ENCODE peak calls at places on chromosomes 4 and X, in seven cellular contexts. A is HCT116, I is HepG2, L is A549, Q is K562, M is HL-60, U is SK-N-SH. J is an unnamed sample.

GRCh38 chrX:96052078-96052477 is 632.6 kb upstream of the DIAPH2 start:
- DNase-seq in A (no peak), I (no peak), L (no peak), Q (no peak), M (no peak), U (no peak), J (no peak)

GRCh38 chr4:15636818-15637217 is 18.3 kb downstream of the FBXL5 start:
- DNase-seq in A (no peak), I (no peak), L (no peak), Q (no peak), M (no peak), U (no peak), J (no peak)

GRCh38 chr4:15303052-15303641 is 124.7 kb upstream of the C1QTNF7 start:
- DNase-seq in A (no peak), I (peak; percentile 64), L (peak; percentile 11), Q (no peak), M (no peak), U (no peak), J (peak; percentile 33)

GRCh38 chr4:163988921-163989320 is 494.4 kb downstream of the TMA16 start:
- DNase-seq in A (no peak), I (no peak), L (no peak), Q (no peak), M (no peak), U (no peak), J (no peak)

GRCh38 chr4:53505947-53506346 is 85.3 kb downstream of the LNX1 start:
- DNase-seq in A (no peak), I (no peak), L (no peak), Q (no peak), M (no peak), U (no peak), J (no peak)

GRCh38 chrX:53126377-53126776 is 32.4 kb downstream of the KANTR start:
- DNase-seq in A (no peak), I (no peak), L (no peak), Q (no peak), M (no peak), U (no peak), J (no peak)

GRCh38 chr4:31045724-31046318 is 325.7 kb downstream of the PCDH7 start:
- DNase-seq in A (no peak), I (no peak), L (no peak), Q (no peak), M (no peak), U (no peak), J (no peak)

GRCh38 chr4:113020966-113021365 is 28.5 kb upstream of the ANK2 start:
- DNase-seq in A (no peak), I (no peak), L (no peak), Q (no peak), M (no peak), U (no peak), J (no peak)

GRCh38 chr4:56681158-56681848 is at the start of gene HOPX:
- DNase-seq in A (no peak), I (no peak), L (no peak), Q (no peak), M (peak; percentile 32), U (no peak), J (no peak)

GRCh38 chrX:15059488-15059887 is 186.3 kb downstream of the MOSPD2 start:
- DNase-seq in A (no peak), I (no peak), L (no peak), Q (no peak), M (no peak), U (no peak), J (no peak)

GRCh38 chr4:148795156-148795864 is 353.1 kb upstream of the NR3C2 start:
- DNase-seq in A (no peak), I (no peak), L (no peak), Q (no peak), M (no peak), U (no peak), J (no peak)

GRCh38 chrX:46770817-46771163 is 11.9 kb upstream of the SLC9A7 start:
- DNase-seq in A (no peak), I (no peak), L (no peak), Q (no peak), M (no peak), U (no peak), J (no peak)

GRCh38 chr4:128571747-128572146 is 237.8 kb upstream of the JADE1 start:
- DNase-seq in A (peak; percentile 13), I (no peak), L (peak; percentile 70), Q (no peak), M (no peak), U (no peak), J (no peak)

GRCh38 chr4:175435437-175435836 is 376.6 kb downstream of the GPM6A start:
- DNase-seq in A (no peak), I (no peak), L (no peak), Q (no peak), M (no peak), U (peak; percentile 37), J (no peak)

GRCh38 chr4:55124337-55125076 is 888 bp downstream of the KDR start:
- DNase-seq in A (no peak), I (no peak), L (no peak), Q (no peak), M (no peak), U (no peak), J (no peak)

GRCh38 chr4:159444668-159445067 is 341.8 kb downstream of the RAPGEF2 start:
- DNase-seq in A (no peak), I (no peak), L (no peak), Q (no peak), M (no peak), U (no peak), J (no peak)

GRCh38 chr4:74433043-74433442 is 11.9 kb upstream of the AREG start:
- DNase-seq in A (no peak), I (no peak), L (no peak), Q (no peak), M (no peak), U (no peak), J (no peak)

GRCh38 chr4:123446791-123447474 is 50.3 kb downstream of the SPRY1 start:
- DNase-seq in A (no peak), I (peak; percentile 71), L (no peak), Q (no peak), M (no peak), U (no peak), J (no peak)

GRCh38 chr4:124097447-124097846 is 615.1 kb downstream of the ANKRD50 start:
- DNase-seq in A (no peak), I (peak; percentile 1), L (no peak), Q (no peak), M (no peak), U (no peak), J (no peak)

GRCh38 chr4:76108467-76109181 is 34.1 kb downstream of the ART3 start:
- DNase-seq in A (no peak), I (peak; percentile 20), L (no peak), Q (no peak), M (no peak), U (peak; percentile 10), J (no peak)

GRCh38 chrX:23634181-23634580 is 33.1 kb upstream of the PRDX4 start:
- DNase-seq in A (no peak), I (no peak), L (peak; percentile 9), Q (no peak), M (no peak), U (peak; percentile 21), J (no peak)

GRCh38 chr4:687048-687974 is 1.6 kb downstream of the SLC49A3 start:
- DNase-seq in A (peak; percentile 66), I (peak; percentile 90), L (peak; percentile 91), Q (peak; percentile 90), M (peak; percentile 77), U (peak; percentile 47), J (peak; percentile 68)

GRCh38 chrX:23008431-23009099 is 8.8 kb downstream of the DDX53 start:
- DNase-seq in A (peak; percentile 6), I (peak; percentile 1), L (peak; percentile 2), Q (no peak), M (no peak), U (peak; percentile 20), J (peak; percentile 2)

GRCh38 chr4:39893693-39894072 is 84.0 kb downstream of the PDS5A start:
- DNase-seq in A (no peak), I (no peak), L (no peak), Q (no peak), M (no peak), U (no peak), J (no peak)

GRCh38 chr4:6591305-6591704 is 16.3 kb downstream of the MAN2B2 start:
- DNase-seq in A (no peak), I (no peak), L (no peak), Q (peak; percentile 79), M (no peak), U (no peak), J (no peak)

GRCh38 chr4:139015948-139016451 is 419 bp downstream of the NOCT start:
- DNase-seq in A (no peak), I (peak; percentile 12), L (no peak), Q (no peak), M (peak; percentile 48), U (no peak), J (no peak)
- TF ChIP-seq CTCF in A (no peak), I (peak; percentile 34), L (no peak), Q (no peak), M (no peak), U (no peak), J (no peak)

DNA sequence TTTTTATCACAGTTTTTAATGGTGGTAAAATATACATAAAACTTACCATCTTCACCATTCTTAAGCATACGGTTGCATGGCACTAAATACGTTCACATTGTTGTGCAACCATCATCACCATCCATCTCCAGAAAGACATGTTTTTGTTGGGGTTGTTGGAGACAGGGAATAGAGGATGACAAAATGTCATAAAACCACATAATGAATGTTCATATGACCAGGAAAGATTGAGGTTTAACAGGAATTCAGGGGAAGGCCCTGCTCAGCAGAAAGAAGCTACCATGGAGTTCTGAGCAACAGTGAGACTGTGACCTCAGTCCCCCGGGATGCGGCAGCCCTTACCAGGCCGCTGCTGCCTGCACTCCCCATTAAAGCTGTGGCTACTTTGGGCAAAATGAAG is 63.9 kb upstream of the TRIM2 start:
- DNase-seq in A (no peak), I (no peak), L (no peak), Q (no peak), M (no peak), U (no peak), J (no peak)
- TF ChIP-seq REST in A (no peak), I (no peak), L (no peak), Q (no peak), M (no peak), U (no peak), J (no peak)

GRCh38 chrX:30635630-30636029 is 17.6 kb upstream of the GK start:
- DNase-seq in A (no peak), I (no peak), L (no peak), Q (peak; percentile 13), M (no peak), U (peak; percentile 37), J (no peak)
- TF ChIP-seq CTCF in A (peak; percentile 26), I (peak; percentile 26), L (peak; percentile 40), Q (peak; percentile 47), M (no peak), U (peak; percentile 42), J (peak; percentile 55)

DNA sequence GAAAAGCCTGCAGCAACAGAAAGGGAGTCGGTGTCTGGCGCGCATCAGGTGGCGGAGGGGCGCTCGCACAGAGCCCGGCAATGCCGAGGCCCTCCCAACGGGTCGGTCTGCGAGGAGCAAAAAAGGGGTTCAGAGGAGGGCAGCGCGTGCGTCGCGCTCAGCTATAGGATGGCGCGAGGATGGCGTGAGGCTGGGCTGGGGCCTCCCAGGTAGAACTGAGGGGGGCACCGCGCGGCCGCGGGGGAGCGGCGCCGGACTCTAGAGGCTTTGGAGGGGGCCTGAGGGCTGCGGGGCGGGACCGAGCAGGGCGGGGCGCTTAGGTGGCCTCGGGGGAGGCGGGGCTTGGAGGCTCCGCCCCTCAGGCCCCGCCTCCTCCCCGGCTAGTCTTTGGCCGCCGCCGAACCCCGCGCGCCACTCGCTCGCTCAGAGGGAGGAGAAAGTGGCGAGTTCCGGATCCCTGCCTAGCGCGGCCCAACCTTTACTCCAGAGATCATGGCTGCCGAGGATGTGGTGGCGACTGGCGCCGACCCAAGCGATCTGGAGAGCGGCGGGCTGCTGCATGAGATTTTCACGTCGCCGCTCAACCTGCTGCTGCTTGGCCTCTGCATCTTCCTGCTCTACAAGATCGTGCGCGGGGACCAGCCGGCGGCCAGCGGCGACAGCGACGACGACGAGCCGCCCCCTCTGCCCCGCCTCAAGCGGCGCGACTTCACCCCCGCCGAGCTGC is at the start of gene PGRMC1:
- DNase-seq in A (peak; percentile 39), I (peak; percentile 55), L (peak; percentile 57), Q (peak; percentile 95), M (peak; percentile 70), U (peak; percentile 92), J (no peak)
- TF ChIP-seq REST in A (no peak), I (no peak), L (no peak), Q (no peak), M (peak; percentile 45), U (peak; percentile 5), J (no peak)

J was measured in Panc1.